ENCODE peak calls at places on chromosomes 12 and 14, in eight cellular contexts. Q is HuH-7, J is GM23248, S is gastrocnemius medialis, K is M059J, W is endothelial cell, Z is T-cell, N is dorsolateral prefrontal cortex. A is an unnamed sample.

GRCh38 chr12:70052931-70053497 is 190.2 kb upstream of the CNOT2 start:
- DNase-seq in Q (peak; percentile 60), J (peak; percentile 80), S (peak; percentile 33), K (peak; percentile 62), W (no peak), Z (no peak), N (no peak), A (no peak)

GRCh38 chr12:76183459-76184186 is 99.1 kb upstream of the NAP1L1 start:
- DNase-seq in Q (no peak), J (peak; percentile 91), S (no peak), K (peak; percentile 96), W (no peak), Z (no peak), N (peak; percentile 33), A (no peak)

GRCh38 chr14:72463291-72463866 is 430.5 kb downstream of the DPF3 start:
- DNase-seq in Q (no peak), J (peak; percentile 45), S (no peak), K (peak; percentile 90), W (no peak), Z (no peak), N (no peak), A (no peak)

GRCh38 chr12:101235686-101236085 is 25.6 kb upstream of the SLC5A8 start:
- DNase-seq in Q (no peak), J (no peak), S (no peak), K (no peak), W (no peak), Z (no peak), N (no peak), A (no peak)

GRCh38 chr12:58967551-58967950 is 47.2 kb upstream of the LRIG3 start:
- DNase-seq in Q (no peak), J (peak; percentile 58), S (no peak), K (no peak), W (no peak), Z (no peak), N (no peak), A (no peak)

GRCh38 chr14:75183225-75183624 is 6.8 kb upstream of the TMED10 start:
- DNase-seq in Q (no peak), J (no peak), S (no peak), K (no peak), W (no peak), Z (no peak), N (no peak), A (no peak)

GRCh38 chr12:112340983-112341840 is 41.0 kb downstream of the HECTD4 start:
- DNase-seq in Q (no peak), J (no peak), S (no peak), K (no peak), W (no peak), Z (no peak), N (no peak), A (no peak)

GRCh38 chr14:81341405-81342180 is 58.5 kb downstream of the STON2 start:
- DNase-seq in Q (no peak), J (no peak), S (no peak), K (no peak), W (no peak), Z (no peak), N (no peak), A (no peak)

GRCh38 chr14:50067723-50068495 is 48.5 kb downstream of the VCPKMT start:
- DNase-seq in Q (no peak), J (peak; percentile 77), S (no peak), K (peak; percentile 77), W (no peak), Z (no peak), N (no peak), A (no peak)

GRCh38 chr14:68696721-68697495 is 96.0 kb downstream of the ZFP36L1 start:
- DNase-seq in Q (no peak), J (no peak), S (no peak), K (no peak), W (no peak), Z (no peak), N (no peak), A (no peak)

GRCh38 chr14:101852785-101853184 is 91.3 kb downstream of the PPP2R5C start:
- DNase-seq in Q (no peak), J (no peak), S (no peak), K (no peak), W (no peak), Z (no peak), N (no peak), A (no peak)

GRCh38 chr12:116864371-116865160 is 16.7 kb downstream of the HRK start:
- DNase-seq in Q (no peak), J (peak; percentile 84), S (no peak), K (peak; percentile 79), W (no peak), Z (no peak), N (no peak), A (no peak)

GRCh38 chr14:53237488-53237887 is 84.4 kb upstream of the DDHD1 start:
- DNase-seq in Q (no peak), J (no peak), S (no peak), K (no peak), W (no peak), Z (no peak), N (no peak), A (no peak)